ENCODE peak calls at places on chromosomes 16 and 17, in six cellular contexts. K, E, C, I, Q and S are unnamed samples.
A peak's percentile ranks its signal among the peaks of the same experiment; 100 is the strongest.

GRCh38 chr16:1771072-1771863 is at the start of gene NME3:
- DNase-seq in K (peak; percentile 76), E (peak; percentile 75), C (peak; percentile 48), I (peak; percentile 90), Q (peak; percentile 56), S (peak; percentile 55)

GRCh38 chr17:14417336-14417735 is 116.5 kb downstream of the HS3ST3B1 start:
- DNase-seq in K (no peak), E (no peak), C (no peak), I (no peak), Q (no peak), S (no peak)

GRCh38 chr17:65000798-65001197 is 55.7 kb downstream of the GNA13 start:
- DNase-seq in K (no peak), E (no peak), C (no peak), I (peak; percentile 29), Q (no peak), S (no peak)

GRCh38 chr16:24332695-24333094 is 76.6 kb downstream of the CACNG3 start:
- DNase-seq in K (no peak), E (no peak), C (no peak), I (no peak), Q (no peak), S (no peak)

GRCh38 chr16:63461248-63461841 is 1425.1 kb upstream of the CDH8 start:
- DNase-seq in K (peak; percentile 28), E (peak; percentile 65), C (peak; percentile 59), I (peak; percentile 50), Q (peak; percentile 44), S (peak; percentile 30)

GRCh38 chr17:58084317-58084981 is 1.2 kb downstream of the DYNLL2 start:
- DNase-seq in K (peak; percentile 64), E (peak; percentile 27), C (no peak), I (peak; percentile 58), Q (no peak), S (peak; percentile 73)

GRCh38 chr17:68127914-68128313 is 92.4 kb downstream of the KPNA2 start:
- DNase-seq in K (no peak), E (no peak), C (no peak), I (no peak), Q (no peak), S (no peak)

GRCh38 chr17:2259769-2260536 is 43.6 kb downstream of the SMG6 start:
- DNase-seq in K (no peak), E (peak; percentile 51), C (no peak), I (no peak), Q (peak; percentile 81), S (no peak)

GRCh38 chr16:23397464-23397863 is 55.5 kb downstream of the COG7 start:
- DNase-seq in K (no peak), E (no peak), C (no peak), I (no peak), Q (no peak), S (no peak)

GRCh38 chr16:2686912-2687507 is 4.7 kb downstream of the KCTD5 start:
- DNase-seq in K (no peak), E (no peak), C (no peak), I (no peak), Q (no peak), S (no peak)

GRCh38 chr16:641326-642188 is at the start of gene MCRIP2:
- DNase-seq in K (peak; percentile 90), E (peak; percentile 69), C (peak; percentile 79), I (peak; percentile 92), Q (peak; percentile 61), S (peak; percentile 80)

GRCh38 chr16:6076631-6077030 is 979.0 kb upstream of the EEF2KMT start:
- DNase-seq in K (no peak), E (no peak), C (no peak), I (no peak), Q (no peak), S (no peak)

GRCh38 chr16:82845076-82845475 is 218.3 kb downstream of the CDH13 start:
- DNase-seq in K (no peak), E (no peak), C (no peak), I (no peak), Q (no peak), S (no peak)

GRCh38 chr16:11370084-11370931 is 25.0 kb downstream of the RMI2 start:
- DNase-seq in K (no peak), E (no peak), C (no peak), I (no peak), Q (no peak), S (peak; percentile 42)

GRCh38 chr17:68516732-68517131 is 4.5 kb downstream of the PRKAR1A start:
- DNase-seq in K (no peak), E (no peak), C (no peak), I (no peak), Q (peak; percentile 15), S (no peak)

GRCh38 chr16:75402821-75403475 is 30.4 kb downstream of the CFDP1 start:
- DNase-seq in K (no peak), E (peak; percentile 69), C (no peak), I (no peak), Q (peak; percentile 60), S (no peak)

GRCh38 chr16:48176635-48177408 is 21.0 kb upstream of the ABCC12 start:
- DNase-seq in K (no peak), E (no peak), C (no peak), I (no peak), Q (no peak), S (no peak)

GRCh38 chr16:11585460-11586374 is 1.0 kb downstream of the LITAF start:
- DNase-seq in K (no peak), E (peak; percentile 43), C (no peak), I (no peak), Q (peak; percentile 33), S (no peak)

GRCh38 chr16:28587386-28587785 is 9.5 kb downstream of the SULT1A2 start:
- DNase-seq in K (no peak), E (no peak), C (no peak), I (no peak), Q (no peak), S (peak; percentile 76)

GRCh38 chr16:9489823-9490467 is 398.5 kb downstream of the HAPSTR1 start:
- DNase-seq in K (no peak), E (no peak), C (no peak), I (no peak), Q (no peak), S (no peak)

GRCh38 chr17:72116692-72117469 is 3.9 kb upstream of the SOX9 start:
- DNase-seq in K (no peak), E (peak; percentile 51), C (no peak), I (no peak), Q (peak; percentile 30), S (no peak)

GRCh38 chr17:76772842-76773521 is 35.1 kb downstream of the MFSD11 start:
- DNase-seq in K (no peak), E (peak; percentile 95), C (no peak), I (no peak), Q (peak; percentile 70), S (no peak)

GRCh38 chr17:35731239-35731931 is at the start of gene RASL10B:
- DNase-seq in K (peak; percentile 83), E (peak; percentile 54), C (peak; percentile 65), I (peak; percentile 85), Q (peak; percentile 31), S (peak; percentile 25)

GRCh38 chr17:49896222-49896621 is 48.4 kb upstream of the TAC4 start:
- DNase-seq in K (no peak), E (no peak), C (no peak), I (no peak), Q (no peak), S (peak; percentile 73)

GRCh38 chr17:59837362-59838195 is 55.2 kb downstream of the TUBD1 start:
- DNase-seq in K (peak; percentile 89), E (peak; percentile 100), C (peak; percentile 76), I (peak; percentile 52), Q (peak; percentile 100), S (peak; percentile 95)

DNA sequence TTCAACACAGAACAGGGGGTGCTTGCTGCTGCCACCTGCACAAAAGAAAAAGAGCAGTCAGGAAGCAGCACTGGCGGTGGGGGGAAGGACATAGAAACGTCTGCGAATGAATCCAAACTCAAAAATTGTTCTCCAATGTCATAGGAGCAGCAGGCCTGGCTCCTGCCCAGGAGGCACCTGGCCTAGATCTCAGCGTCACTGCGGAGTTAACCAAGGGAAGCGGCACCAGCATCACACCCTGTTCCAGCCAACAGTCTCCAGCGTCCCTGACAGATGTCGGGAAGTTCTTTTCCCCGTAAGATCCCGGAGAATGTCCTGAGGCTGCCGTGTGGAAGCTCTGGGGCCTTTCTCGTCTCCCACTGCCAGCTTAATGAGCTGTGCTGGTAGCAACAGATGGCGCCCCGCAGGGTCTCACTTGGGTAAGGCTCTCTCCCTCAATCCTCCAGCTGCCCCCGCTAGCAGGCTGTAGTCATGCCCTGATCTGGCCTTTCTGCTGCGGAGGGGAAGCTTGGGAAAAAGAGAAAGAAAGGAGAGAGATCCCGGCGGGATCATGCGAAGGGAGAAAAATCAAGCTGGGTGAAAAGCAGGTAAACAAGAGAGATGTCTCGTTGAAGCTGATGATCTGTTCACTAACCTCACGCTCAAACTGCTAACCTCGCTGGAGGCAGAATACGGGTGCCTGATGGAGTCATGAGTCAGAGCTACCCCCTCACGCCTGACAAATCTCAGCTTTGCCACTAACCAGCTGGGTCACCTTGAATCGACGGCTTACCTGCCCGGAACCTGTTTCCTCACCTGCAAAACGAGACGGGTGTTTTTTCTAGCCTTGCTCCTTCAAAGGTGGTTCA is 57.4 kb downstream of the MARCHF10 start:
- DNase-seq in K (peak; percentile 72), E (no peak), C (no peak), I (peak; percentile 62), Q (peak; percentile 24), S (peak; percentile 92)
- H3K4me2 ChIP-seq in K (no peak overlapping the region), E (no peak overlapping the region), C (no peak overlapping the region), I (peak overlapping the region; percentile 43), Q (no peak overlapping the region), S (no peak overlapping the region)

GRCh38 chr17:44214230-44214494 is 5.3 kb downstream of the UBTF start:
- DNase-seq in K (no peak), E (no peak), C (no peak), I (no peak), Q (no peak), S (no peak)
- H3K14ac ChIP-seq in K (no peak overlapping the region), E (no peak overlapping the region), C (no peak overlapping the region), I (no peak overlapping the region), Q (no peak overlapping the region), S (no peak overlapping the region)

DNA sequence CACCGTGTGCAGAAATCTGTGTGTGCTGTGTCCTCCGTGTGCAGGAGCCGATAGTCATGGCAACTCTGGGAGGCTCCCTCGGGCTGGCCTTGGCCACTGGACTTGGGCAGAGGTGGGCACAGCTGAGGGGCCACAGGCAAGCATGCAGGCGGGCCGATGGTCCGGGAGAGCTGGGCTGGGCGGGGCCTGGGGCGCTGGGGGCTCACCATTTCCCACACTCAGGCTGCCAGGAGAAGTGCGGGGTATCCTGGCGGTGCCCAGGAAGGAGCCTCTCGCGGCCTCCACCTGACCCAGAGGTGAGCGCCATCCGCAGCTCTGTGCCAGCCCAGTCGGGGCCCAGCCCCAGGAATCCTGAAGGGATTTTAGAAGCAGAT is 28.4 kb downstream of the BAHCC1 start:
- DNase-seq in K (no peak), E (no peak), C (no peak), I (no peak), Q (no peak), S (no peak)
- H2AK5ac ChIP-seq in K (no peak overlapping the region), E (peak overlapping the region; percentile 65), C (peak overlapping the region; percentile 98), I (no peak overlapping the region), Q (peak overlapping the region; percentile 100), S (peak overlapping the region; percentile 4)

GRCh38 chr17:28717578-28718316 is at the start of gene RAB34:
- DNase-seq in K (peak; percentile 99), E (peak; percentile 94), C (peak; percentile 92), I (peak; percentile 92), Q (peak; percentile 89), S (peak; percentile 24)

GRCh38 chr17:28720247-28720996 is 637 bp downstream of the RPL23A start:
- DNase-seq in K (no peak), E (peak; percentile 28), C (no peak), I (no peak), Q (no peak), S (no peak)

GRCh38 chr17:28716740-28717577 is 709 bp downstream of the RAB34 start:
- DNase-seq in K (peak; percentile 55), E (peak; percentile 62), C (peak; percentile 51), I (no peak), Q (peak; percentile 19), S (peak; percentile 56)

GRCh38 chr17:28718990-28719433 is 773 bp upstream of the RPL23A start:
- DNase-seq in K (no peak), E (no peak), C (no peak), I (no peak), Q (no peak), S (no peak)

GRCh38 chr17:28718317-28718672 is 627 bp upstream of the RAB34 start:
- DNase-seq in K (no peak), E (no peak), C (peak; percentile 73), I (no peak), Q (no peak), S (no peak)
- H3K4me2 ChIP-seq in K (peak overlapping the region; percentile 87), E (peak overlapping the region; percentile 61), C (peak overlapping the region; percentile 72), I (peak overlapping the region; percentile 99), Q (peak overlapping the region; percentile 92), S (peak overlapping the region; percentile 90)